ENCODE peak calls at places on chromosomes 5 and 9, in five cellular contexts. S, I, O, R and K are unnamed samples.

GRCh38 chr9:69822091-69822750 is 1.6 kb downstream of the CFAP95 start:
- DNase-seq in S (peak), I (no peak), O (peak), R (no peak), K (no peak)

GRCh38 chr9:116756995-116757394 is 69.9 kb downstream of the TRIM32 start:
- DNase-seq in S (no peak), I (no peak), O (no peak), R (no peak), K (no peak)

GRCh38 chr9:95494022-95494415 is 22.8 kb downstream of the PTCH1 start:
- DNase-seq in S (no peak), I (no peak), O (no peak), R (no peak), K (no peak)

GRCh38 chr5:14806452-14806851 is 65.1 kb downstream of the ANKH start:
- DNase-seq in S (peak), I (no peak), O (peak), R (peak), K (no peak)

GRCh38 chr5:158320178-158320674 is 461.3 kb upstream of the CLINT1 start:
- DNase-seq in S (no peak), I (no peak), O (no peak), R (no peak), K (no peak)

GRCh38 chr9:31597977-31598376 is 786.5 kb upstream of the ACO1 start:
- DNase-seq in S (no peak), I (no peak), O (peak), R (no peak), K (peak)

GRCh38 chr9:122202099-122202498 is 26.7 kb downstream of the LHX6 start:
- DNase-seq in S (no peak), I (no peak), O (no peak), R (no peak), K (no peak)

GRCh38 chr9:34049630-34050384 is 1.1 kb upstream of the UBAP2 start:
- DNase-seq in S (no peak), I (no peak), O (no peak), R (no peak), K (no peak)

GRCh38 chr9:96008502-96009222 is 133.2 kb downstream of the ERCC6L2 start:
- DNase-seq in S (peak), I (no peak), O (peak), R (no peak), K (peak)

GRCh38 chr9:3348169-3348568 is 177.6 kb downstream of the RFX3 start:
- DNase-seq in S (no peak), I (no peak), O (no peak), R (no peak), K (no peak)

GRCh38 chr9:128055222-128056040 is 11.7 kb downstream of the NAIF1 start:
- DNase-seq in S (no peak), I (peak), O (peak), R (no peak), K (no peak)

GRCh38 chr9:124771867-124772621 is 933 bp upstream of the NR6A1 start:
- DNase-seq in S (peak), I (peak), O (peak), R (no peak), K (no peak)

GRCh38 chr9:129609486-129610192 is 11.3 kb downstream of the C9orf50 start:
- DNase-seq in S (peak), I (peak), O (peak), R (no peak), K (no peak)

GRCh38 chr9:70566743-70567142 is 152.3 kb upstream of the KLF9 start:
- DNase-seq in S (no peak), I (no peak), O (no peak), R (no peak), K (no peak)

GRCh38 chr5:81010636-81011035 is 50.5 kb downstream of the RASGRF2 start:
- DNase-seq in S (no peak), I (no peak), O (no peak), R (peak), K (no peak)

DNA sequence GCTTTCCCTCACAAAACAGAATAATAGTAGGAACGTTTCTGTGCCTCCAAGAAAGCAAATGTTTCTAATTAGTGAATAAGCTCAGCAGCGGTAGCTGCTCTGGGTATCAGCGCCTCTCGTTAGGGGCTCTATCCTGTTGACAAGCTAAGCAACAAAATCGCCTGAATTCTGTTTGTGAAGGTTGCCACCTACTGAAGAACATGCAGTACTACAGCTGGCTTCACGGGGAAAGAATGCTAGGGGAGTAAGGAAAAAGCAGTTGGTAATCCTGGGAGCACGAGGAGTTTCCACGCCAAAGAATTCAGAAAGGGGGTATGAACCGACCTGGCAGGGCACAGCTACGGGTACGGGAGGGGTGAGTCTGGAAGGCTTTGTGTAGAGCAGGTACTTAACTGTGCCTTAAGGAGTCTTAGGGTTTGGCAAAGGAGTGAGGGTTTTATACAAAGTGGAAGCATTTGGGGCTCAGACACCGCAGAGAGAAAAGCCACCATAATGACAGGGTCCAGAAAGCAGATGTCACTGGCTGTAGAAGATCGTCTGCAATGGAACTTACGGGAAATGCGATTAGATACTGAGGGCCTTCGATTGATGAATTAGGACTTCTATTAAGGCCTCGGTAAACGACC is 171.7 kb downstream of the TTC39B start:
- DNase-seq in S (peak), I (peak), O (peak), R (peak), K (peak)
- H3K4me3 ChIP-seq in S (peak), I (no peak), O (peak), R (peak), K (no peak)

DNA sequence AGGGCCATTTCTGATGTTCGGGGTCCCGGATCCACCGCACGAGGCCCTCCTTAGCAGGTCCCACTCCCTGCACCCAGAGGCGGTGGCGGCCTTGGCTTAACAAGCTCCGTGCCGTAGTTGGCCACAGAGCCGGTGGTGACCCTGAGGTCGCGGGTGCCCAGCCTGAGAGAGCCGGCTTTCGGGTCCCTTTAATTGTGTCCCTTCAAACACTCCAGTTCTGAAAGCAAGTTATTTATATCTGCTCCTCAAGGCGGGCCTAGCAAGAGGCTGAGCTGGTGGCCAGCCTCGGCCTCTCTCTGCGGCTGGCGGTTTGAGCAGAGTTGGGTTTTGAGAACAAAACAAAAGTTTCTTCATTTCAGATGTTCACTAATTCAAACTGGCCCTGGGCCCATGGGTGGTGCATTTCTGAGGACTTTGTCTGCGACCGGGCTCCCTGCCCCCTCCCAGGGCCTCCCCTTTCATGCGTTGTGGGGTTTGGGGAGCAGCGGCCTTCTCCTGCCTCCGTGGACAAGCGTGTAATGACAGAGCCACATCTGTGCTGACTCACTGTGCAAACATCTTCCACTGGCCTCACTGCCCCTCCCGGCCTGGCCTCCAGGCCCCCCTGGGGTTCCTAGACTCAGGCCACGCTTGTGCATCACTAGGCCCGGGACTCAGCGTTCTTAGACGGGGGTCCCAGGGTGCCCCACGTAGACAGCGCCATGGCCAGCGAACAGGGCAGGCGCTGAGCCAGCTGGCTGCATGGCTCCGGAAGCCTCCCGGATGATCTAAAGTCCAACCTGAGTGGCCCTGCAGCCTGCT is 49.4 kb upstream of the COL5A1 start:
- DNase-seq in S (peak), I (peak), O (peak), R (peak), K (no peak)
- H3K4me3 ChIP-seq in S (peak), I (no peak), O (no peak), R (no peak), K (no peak)

GRCh38 chr5:134604908-134605307 is 27.7 kb downstream of the SAR1B start:
- DNase-seq in S (no peak), I (no peak), O (no peak), R (no peak), K (no peak)

GRCh38 chr5:134603059-134603458 is 29.6 kb downstream of the SAR1B start:
- DNase-seq in S (peak), I (no peak), O (peak), R (peak), K (no peak)

GRCh38 chr5:134609232-134609851 is 23.3 kb downstream of the SAR1B start:
- DNase-seq in S (no peak), I (no peak), O (no peak), R (no peak), K (peak)

GRCh38 chr5:134608555-134608954 is 24.1 kb downstream of the SAR1B start:
- DNase-seq in S (no peak), I (no peak), O (no peak), R (no peak), K (no peak)

GRCh38 chr5:134606726-134607125 is 25.9 kb downstream of the SAR1B start:
- DNase-seq in S (peak), I (no peak), O (no peak), R (no peak), K (no peak)
- H3K4me3 ChIP-seq in S (no peak), I (no peak), O (no peak), R (no peak), K (no peak)

DNA sequence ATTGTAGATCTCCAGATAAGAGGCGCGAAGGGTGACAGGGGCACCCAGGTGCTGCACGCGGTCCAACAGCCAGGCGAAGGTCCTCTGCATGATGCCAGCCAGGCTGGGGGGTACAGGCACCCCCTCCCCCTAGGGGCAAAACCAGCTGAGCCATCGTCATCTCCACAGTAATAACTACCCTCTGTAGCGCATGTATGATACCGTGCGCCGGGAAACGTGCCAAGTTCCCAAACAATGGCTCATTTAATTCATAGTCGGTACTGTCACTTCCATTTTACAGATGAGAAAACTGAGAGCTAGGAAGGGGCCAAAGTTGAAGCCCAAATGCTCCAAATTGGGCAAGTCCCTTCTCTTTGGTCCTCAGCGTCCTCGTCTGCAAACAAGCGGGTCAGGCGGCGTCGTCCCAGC is 1.5 kb downstream of the KIF12 start:
- DNase-seq in S (peak), I (no peak), O (peak), R (no peak), K (no peak)
- H3K4me3 ChIP-seq in S (peak), I (peak), O (peak), R (peak), K (peak)

GRCh38 chr5:87127426-87127825 is 140.3 kb upstream of the RASA1 start:
- DNase-seq in S (peak), I (no peak), O (peak), R (peak), K (no peak)
- H3K4me3 ChIP-seq in S (peak), I (no peak), O (no peak), R (no peak), K (no peak)

GRCh38 chr5:124626053-124626452 is 120.4 kb downstream of the ZNF608 start:
- DNase-seq in S (no peak), I (no peak), O (no peak), R (no peak), K (no peak)
- H3K4me3 ChIP-seq in S (no peak), I (no peak), O (no peak), R (no peak), K (no peak)

GRCh38 chr9:109953300-109953699 is 173.3 kb downstream of the PALM2AKAP2 start:
- DNase-seq in S (no peak), I (no peak), O (no peak), R (no peak), K (no peak)

GRCh38 chr9:109948453-109948852 is 168.5 kb downstream of the PALM2AKAP2 start:
- DNase-seq in S (no peak), I (no peak), O (no peak), R (no peak), K (no peak)

GRCh38 chr9:109953813-109954489 is 174.0 kb downstream of the PALM2AKAP2 start:
- DNase-seq in S (no peak), I (no peak), O (no peak), R (no peak), K (no peak)

GRCh38 chr9:109945571-109945970 is 165.6 kb downstream of the PALM2AKAP2 start:
- DNase-seq in S (no peak), I (no peak), O (peak), R (no peak), K (no peak)

GRCh38 chr9:109950710-109951443 is 170.9 kb downstream of the PALM2AKAP2 start:
- DNase-seq in S (no peak), I (no peak), O (no peak), R (no peak), K (no peak)
- H3K4me3 ChIP-seq in S (no peak), I (no peak), O (no peak), R (no peak), K (no peak)

GRCh38 chr9:126532951-126533910 is 80.5 kb upstream of the LMX1B start:
- DNase-seq in S (no peak), I (no peak), O (no peak), R (no peak), K (no peak)
- H3K4me3 ChIP-seq in S (no peak), I (no peak), O (no peak), R (no peak), K (no peak)

DNA sequence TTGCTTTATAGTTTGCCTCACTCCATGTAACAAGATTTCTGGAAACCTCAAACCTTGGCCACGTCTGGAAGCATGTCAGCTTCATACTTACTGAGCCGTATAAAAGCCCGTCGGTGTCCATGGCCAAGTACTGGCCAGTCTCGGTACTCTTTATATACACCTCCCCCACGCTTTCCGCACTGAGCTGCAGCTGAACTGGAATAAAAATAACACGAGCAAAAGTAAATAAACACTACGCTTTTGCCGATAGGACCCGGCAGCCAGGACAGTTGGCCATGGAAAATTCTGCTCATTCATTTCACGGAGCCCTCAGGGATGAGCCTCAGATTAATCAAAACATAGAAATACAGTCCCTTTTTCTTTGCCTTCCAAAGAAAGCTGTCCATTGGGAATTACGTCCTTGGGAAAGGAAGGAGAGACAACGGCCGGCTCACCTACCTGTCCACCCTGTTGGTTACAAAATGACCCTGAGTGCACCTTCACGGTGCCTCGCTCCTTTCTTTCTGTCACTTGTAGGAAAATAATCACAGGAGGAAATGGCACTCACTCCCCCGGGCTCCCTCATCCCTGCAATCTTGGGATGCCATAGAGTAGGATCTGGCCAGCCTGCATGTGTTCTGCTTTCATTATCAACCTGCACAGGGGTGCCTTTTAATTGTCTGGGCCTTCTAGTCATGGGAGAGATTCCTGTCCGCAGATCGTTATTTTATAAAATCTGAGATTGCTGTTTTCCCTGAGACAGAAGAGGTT is 85.1 kb downstream of the FGF1 start:
- DNase-seq in S (peak), I (peak), O (peak), R (peak), K (no peak)
- H3K4me3 ChIP-seq in S (peak), I (no peak), O (peak), R (peak), K (peak)

DNA sequence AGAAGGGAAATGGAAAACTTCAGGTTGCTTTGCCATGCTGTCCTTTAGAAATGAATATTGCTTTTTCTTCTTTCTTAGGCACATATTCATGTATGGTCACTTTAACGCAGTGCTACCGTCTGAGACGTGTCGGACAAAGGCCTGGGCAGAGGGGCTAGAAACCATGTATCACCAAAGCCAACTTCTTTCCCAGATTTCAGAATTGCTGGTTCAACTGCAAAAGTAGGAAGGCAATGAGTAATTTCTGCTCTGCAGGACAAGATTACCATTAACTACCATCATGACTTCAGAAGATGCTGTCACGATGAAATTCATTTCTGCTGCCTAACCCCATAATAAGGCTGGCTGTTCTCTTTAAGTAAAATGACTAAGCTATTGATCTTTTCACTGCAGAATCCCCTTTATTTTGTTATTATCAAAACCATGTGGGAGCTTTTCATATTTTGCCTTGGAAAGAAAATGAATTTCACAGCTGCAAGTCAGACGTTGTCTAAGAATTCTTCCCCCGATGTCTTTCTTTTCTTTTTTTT is 306.6 kb downstream of the PDE4D start:
- DNase-seq in S (peak), I (no peak), O (no peak), R (no peak), K (no peak)
- H3K4me3 ChIP-seq in S (peak), I (no peak), O (no peak), R (no peak), K (peak)